ENCODE peak calls at places on chromosomes 7 and 10, in nine cellular contexts. D, L, M, K, H, O, X, C and Z are unnamed samples. For H3K4me1 and H3K36me3, the result is how much of the 10 kb centered on the place peaks cover.

GRCh38 chr10:22321831-22322662 is 1.1 kb downstream of the BMI1 start:
- DNase-seq in D (peak), O (no peak), L (peak), H (no peak), M (no peak), X (peak), K (no peak), C (no peak), Z (peak)

GRCh38 chr10:130018253-130018652 is 54.2 kb upstream of the EBF3 start:
- DNase-seq in D (peak), C (no peak), M (peak), X (no peak), O (no peak), H (no peak), L (no peak), K (no peak), Z (no peak)

GRCh38 chr7:28068811-28069216 is 111.8 kb downstream of the JAZF1 start:
- DNase-seq in M (peak), K (no peak), C (no peak), O (no peak), X (no peak), L (peak), D (no peak), H (no peak), Z (no peak)

GRCh38 chr7:55083206-55083605 is 64.4 kb downstream of the EGFR start:
- DNase-seq in K (no peak), H (no peak), X (no peak), M (peak), O (no peak), D (no peak), C (no peak), L (no peak), Z (no peak)

GRCh38 chr10:78470267-78471103 is 436.8 kb downstream of the RPS24 start:
- DNase-seq in C (no peak), L (no peak), X (no peak), D (no peak), H (no peak), M (peak), O (no peak), K (no peak), Z (no peak)

GRCh38 chr7:148486937-148487336 is 103.6 kb upstream of the C7orf33 start:
- DNase-seq in D (no peak), X (no peak), M (no peak), K (no peak), C (no peak), H (no peak), O (no peak), L (no peak), Z (no peak)

GRCh38 chr7:11830582-11831382 is 1.2 kb downstream of the THSD7A start:
- DNase-seq in M (peak), C (no peak), X (peak), O (no peak), K (no peak), L (peak), D (peak), H (no peak), Z (no peak)

GRCh38 chr10:1400129-1400865 is 337.0 kb downstream of the ADARB2 start:
- DNase-seq in K (no peak), C (no peak), D (peak), M (no peak), O (no peak), X (no peak), L (no peak), H (no peak), Z (no peak)

GRCh38 chr10:111128331-111129167 is 51.7 kb downstream of the ADRA2A start:
- DNase-seq in L (no peak), O (no peak), D (peak), M (peak), C (no peak), X (no peak), K (no peak), H (peak), Z (no peak)

GRCh38 chr10:26365681-26366327 is 72.3 kb upstream of the APBB1IP start:
- DNase-seq in H (no peak), K (no peak), L (peak), X (no peak), O (no peak), D (no peak), C (no peak), M (no peak), Z (no peak)

GRCh38 chr10:49068209-49068608 is 47.1 kb downstream of the VSTM4 start:
- DNase-seq in L (no peak), X (no peak), M (no peak), C (no peak), D (peak), O (no peak), H (no peak), K (no peak), Z (no peak)

GRCh38 chr7:118053353-118053752 is 130.6 kb upstream of the LSM8 start:
- DNase-seq in M (no peak), K (no peak), X (no peak), L (peak), H (no peak), D (no peak), C (no peak), O (no peak), Z (no peak)

DNA sequence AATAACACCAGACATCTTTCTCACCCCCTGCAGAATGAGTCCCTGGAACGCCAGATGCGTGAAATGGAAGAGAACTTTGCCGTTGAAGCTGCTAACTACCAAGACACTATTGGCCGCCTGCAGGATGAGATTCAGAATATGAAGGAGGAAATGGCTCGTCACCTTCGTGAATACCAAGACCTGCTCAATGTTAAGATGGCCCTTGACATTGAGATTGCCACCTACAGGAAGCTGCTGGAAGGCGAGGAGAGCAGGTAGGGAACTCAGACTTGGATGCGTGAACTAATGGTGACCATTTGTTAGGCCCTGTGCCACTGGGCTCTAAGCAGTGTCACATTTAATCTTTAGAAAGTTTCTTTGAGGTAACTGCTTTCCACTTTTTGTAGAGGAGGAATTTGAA is 7.1 kb downstream of the VIM start:
- DNase-seq in X (peak), D (peak), O (no peak), H (no peak), C (no peak), L (no peak), M (no peak), K (no peak), Z (no peak)
- TF ChIP-seq CTCF in X (peak), D (peak), O (no peak), H (no peak), C (no peak), L (peak), M (peak), K (no peak), Z (no peak)

DNA sequence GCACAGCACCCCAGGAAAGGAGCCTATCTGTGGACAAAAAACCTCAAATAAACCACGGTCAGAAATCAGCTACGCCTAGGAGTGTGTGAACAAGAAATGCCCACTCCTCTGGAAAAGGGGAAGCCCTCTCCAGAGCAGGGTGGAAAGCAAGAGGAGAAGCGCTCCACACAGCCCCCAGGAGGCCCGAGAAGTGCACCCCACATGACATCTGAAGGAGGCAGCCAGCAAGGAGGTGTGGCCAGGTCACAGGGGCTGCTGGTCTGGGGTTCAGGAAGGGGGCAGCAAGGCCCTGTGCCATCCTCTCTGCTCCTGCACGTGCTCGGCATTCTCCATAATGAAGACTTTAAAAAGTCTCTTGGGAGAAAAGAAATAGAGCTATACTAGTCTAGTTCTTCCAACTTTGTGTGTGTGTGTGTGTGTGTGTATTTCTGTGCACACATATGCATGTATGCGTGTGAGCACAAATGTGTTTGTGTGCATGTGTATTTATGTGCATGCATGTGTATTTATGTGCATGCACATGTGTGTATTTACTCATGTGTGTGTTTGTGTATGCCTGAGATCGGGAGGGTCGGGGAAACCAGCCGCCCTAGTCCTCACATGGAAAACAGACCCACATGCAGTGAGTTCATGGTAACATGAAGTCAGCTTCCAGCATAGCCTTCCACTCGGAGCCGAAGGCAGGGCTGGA is 76.4 kb downstream of the TNS3 start:
- DNase-seq in M (no peak), X (no peak), D (no peak), H (no peak), C (no peak), K (no peak), L (no peak), O (no peak), Z (no peak)
- H3K4me1 ChIP-seq in M (under half), X (under half), D (under half), H (under half), C (under half), K (under half), L (under half), O (under half), Z (half or more)

GRCh38 chr10:103396067-103396788 is at the start of the genes ATP5MK and PDCD11:
- DNase-seq in K (peak), L (peak), X (peak), M (peak), C (peak), H (peak), O (peak), D (peak), Z (peak)

GRCh38 chr10:103394180-103394579 is 2.1 kb downstream of the ATP5MK start:
- DNase-seq in O (no peak), C (no peak), D (no peak), K (no peak), X (no peak), L (no peak), H (no peak), M (no peak), Z (no peak)

GRCh38 chr10:103395754-103396066 is 565 bp downstream of the ATP5MK start:
- DNase-seq in L (peak), D (peak), M (peak), X (peak), O (no peak), H (no peak), C (no peak), K (peak), Z (no peak)

GRCh38 chr10:103397191-103397825 is 882 bp downstream of the PDCD11 start:
- DNase-seq in L (peak), K (no peak), C (no peak), X (no peak), M (no peak), H (no peak), D (no peak), O (no peak), Z (no peak)

GRCh38 chr10:103396789-103397087 is 312 bp downstream of the PDCD11 start:
- DNase-seq in K (no peak), O (no peak), X (no peak), M (no peak), C (no peak), H (no peak), D (no peak), L (no peak), Z (no peak)
- H3K36me3 ChIP-seq in K (under half), O (under half), X (under half), M (under half), C (under half), H (under half), D (half or more), L (under half), Z (under half)

GRCh38 chr10:96374985-96375830 is 16.4 kb upstream of the OPALIN start:
- DNase-seq in M (peak), L (peak), C (no peak), X (peak), K (peak), D (peak), O (peak), H (peak), Z (peak)
- TF ChIP-seq CTCF in M (peak), L (peak), C (peak), X (peak), K (peak), D (peak), O (peak), H (peak), Z (peak)

DNA sequence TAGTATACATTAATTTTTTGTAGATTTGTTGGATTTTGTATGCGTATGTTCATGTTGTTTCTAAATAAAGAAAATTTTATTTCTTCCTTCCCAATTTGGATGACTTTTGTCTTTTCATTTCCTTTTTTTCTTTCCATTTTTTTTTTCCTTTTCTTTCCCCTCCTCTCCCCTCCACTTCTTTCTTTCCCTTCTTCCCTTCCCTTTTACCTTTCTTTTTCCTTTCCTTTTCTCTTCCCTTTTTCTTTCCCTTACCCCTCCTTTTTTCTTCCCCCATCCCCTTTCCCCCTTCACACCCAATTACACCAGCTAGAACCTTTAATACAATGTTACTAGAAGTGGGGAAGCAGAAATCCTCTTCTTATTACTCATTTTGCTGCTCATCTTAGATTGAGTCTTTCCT is 6.0 kb downstream of the KIF20B start:
- DNase-seq in L (no peak), O (no peak), X (no peak), C (no peak), M (no peak), D (no peak), H (no peak), K (no peak), Z (no peak)
- H3K4me1 ChIP-seq in L (under half), O (under half), X (under half), C (under half), M (under half), D (under half), H (under half), K (under half), Z (under half)